ENCODE peak calls at places on chromosomes 16 and 17, in four cellular contexts. Y is left ventricle myocardium inferior, H is AG09319, I is BE2C. Z is an unnamed sample.
A peak's percentile ranks its signal among the peaks of the same experiment; 100 is the strongest.

GRCh38 chr16:26599786-26600107 is 467.0 kb upstream of the C16orf82 start:
- DNase-seq in H (no peak), I (no peak), Y (no peak), Z (no peak)

GRCh38 chr16:3113765-3114479 is 1.5 kb downstream of the ZNF205 start:
- DNase-seq in H (no peak), Y (no peak), I (peak; percentile 51), Z (no peak)

GRCh38 chr16:77657016-77657415 is 65.3 kb upstream of the NUDT7 start:
- DNase-seq in I (peak; percentile 75), H (no peak), Y (no peak), Z (no peak)

GRCh38 chr16:85574672-85575475 is 38.2 kb upstream of the GSE1 start:
- DNase-seq in I (no peak), H (no peak), Y (no peak), Z (no peak)

GRCh38 chr17:915416-916201 is 64.0 kb downstream of the NXN start:
- DNase-seq in Y (no peak), I (no peak), H (no peak), Z (no peak)

GRCh38 chr17:9044796-9045470 is 23.6 kb downstream of the NTN1 start:
- DNase-seq in H (no peak), Y (no peak), I (no peak), Z (no peak)

GRCh38 chr17:30267625-30268024 is 24.1 kb downstream of the BLMH start:
- DNase-seq in I (no peak), Y (no peak), H (no peak), Z (no peak)

GRCh38 chr17:13544292-13544691 is 57.4 kb downstream of the HS3ST3A1 start:
- DNase-seq in Y (no peak), H (peak; percentile 71), I (peak; percentile 10), Z (no peak)

GRCh38 chr17:69828087-69828486 is 246.9 kb upstream of the KCNJ16 start:
- DNase-seq in H (no peak), I (no peak), Y (peak; percentile 44), Z (no peak)

GRCh38 chr16:50167603-50168002 is 14.5 kb downstream of the TENT4B start:
- DNase-seq in H (no peak), I (no peak), Y (no peak), Z (no peak)

GRCh38 chr17:10652984-10653680 is 4.0 kb downstream of the MYH3 start:
- DNase-seq in Y (no peak), H (no peak), I (no peak), Z (peak; percentile 22)

GRCh38 chr16:24776486-24777220 is 47.2 kb downstream of the TNRC6A start:
- DNase-seq in I (peak; percentile 22), Y (peak; percentile 37), H (peak; percentile 8), Z (no peak)

GRCh38 chr16:88379694-88380040 is 3.1 kb upstream of the ZNF469 start:
- DNase-seq in Y (peak; percentile 4), I (peak; percentile 8), H (no peak), Z (no peak)

GRCh38 chr16:87556941-87557459 is 45.3 kb upstream of the JPH3 start:
- DNase-seq in Y (peak; percentile 68), I (peak; percentile 66), H (no peak), Z (no peak)

DNA sequence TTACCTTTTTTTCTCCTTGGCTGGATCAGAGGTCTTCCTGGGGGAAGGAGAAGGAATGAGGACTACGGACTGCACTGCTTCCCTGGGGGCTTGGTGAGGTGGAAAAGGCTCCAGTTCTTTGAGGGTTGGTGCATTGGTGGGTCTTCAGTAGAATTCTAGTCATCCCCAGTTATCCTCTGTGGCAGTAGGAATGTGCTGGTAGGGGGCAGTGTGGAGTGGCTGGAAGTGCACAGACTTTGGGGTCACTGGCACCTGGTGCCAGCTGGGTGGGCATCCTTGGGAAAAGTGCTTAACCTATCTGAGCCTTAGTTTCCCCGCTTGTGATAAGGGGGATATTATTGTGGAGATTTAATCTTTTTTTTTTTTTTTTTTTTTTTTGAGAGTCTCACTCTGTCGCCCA is 6.3 kb downstream of the TAC4 start:
- DNase-seq in H (no peak), Y (no peak), I (no peak), Z (no peak)
- TF ChIP-seq CTCF in H (no peak), Y (no peak), I (peak; percentile 30), Z (no peak)

GRCh38 chr17:16446338-16446983 is 31.1 kb downstream of the TRPV2 start:
- DNase-seq in I (no peak), Y (no peak), H (no peak), Z (no peak)
- TF ChIP-seq CTCF in I (no peak), Y (no peak), H (no peak), Z (no peak)

DNA sequence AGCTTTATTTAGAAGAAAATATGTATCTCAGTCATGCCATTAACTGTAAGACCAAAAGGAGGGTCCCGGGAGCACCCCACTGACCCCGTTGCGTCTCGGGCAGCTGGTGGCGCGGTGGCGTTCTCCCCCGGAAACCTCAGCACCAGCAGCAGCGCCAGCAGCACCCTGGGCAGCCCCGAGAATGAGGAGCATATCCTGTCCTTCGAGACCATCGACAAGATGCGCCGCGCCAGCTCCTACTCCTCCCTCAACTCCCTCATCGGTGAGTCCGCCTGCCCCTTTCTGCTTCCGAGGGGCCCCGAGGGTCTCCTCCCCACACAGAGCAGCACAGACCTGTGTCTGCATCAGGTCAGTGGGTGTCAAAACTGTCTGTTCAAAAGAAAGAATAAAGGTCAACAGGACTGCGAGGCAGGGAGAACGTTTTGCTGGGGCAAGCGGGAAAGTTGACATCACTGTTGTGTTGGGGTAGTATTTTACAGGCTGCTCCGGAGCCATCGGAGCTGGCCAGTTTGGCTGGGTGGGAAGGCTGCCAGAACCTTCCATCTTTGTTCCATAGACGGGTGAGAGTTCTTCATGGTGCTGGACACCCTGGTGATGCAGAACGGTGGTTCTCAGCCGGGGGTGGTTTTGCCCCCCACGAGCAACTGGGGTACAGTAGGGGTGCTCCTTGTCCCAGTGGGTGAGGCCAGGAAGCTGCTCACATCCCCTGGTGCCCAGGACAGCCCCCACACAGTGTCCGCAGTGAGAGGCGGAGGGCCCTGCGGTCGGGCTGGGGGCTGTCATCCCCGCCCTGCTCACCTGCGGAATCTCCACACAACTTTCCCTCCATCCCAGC is 97.8 kb upstream of the CHMP6 start:
- DNase-seq in Y (no peak), I (no peak), H (no peak), Z (no peak)
- TF ChIP-seq CTCF in Y (no peak), I (no peak), H (no peak), Z (no peak)

DNA sequence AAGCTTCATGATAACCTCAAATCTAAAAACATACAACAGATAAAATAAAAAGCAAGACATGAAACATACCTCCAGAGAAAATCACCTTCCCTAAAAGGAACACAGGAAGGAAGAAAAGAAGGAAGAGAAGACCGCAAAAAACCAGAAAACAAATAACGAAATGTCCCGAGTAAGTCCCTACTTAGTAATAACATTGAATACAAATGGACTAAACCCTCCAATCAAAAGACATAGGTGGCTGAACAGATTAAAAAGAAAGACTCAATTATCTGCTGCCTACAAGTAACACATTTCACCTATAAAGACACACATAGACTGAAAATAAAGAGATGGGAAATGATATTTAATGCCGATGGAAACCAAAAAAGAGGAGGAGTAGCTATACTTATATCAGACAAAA is 6.2 kb downstream of the FBXO39 start:
- DNase-seq in Y (no peak), H (no peak), I (no peak), Z (no peak)
- TF ChIP-seq CTCF in Y (no peak), H (no peak), I (no peak), Z (no peak)

GRCh38 chr17:82400206-82400605 is 17.9 kb upstream of the HEXD start:
- DNase-seq in H (no peak), I (no peak), Y (no peak), Z (no peak)

GRCh38 chr17:82399601-82400101 is 18.5 kb upstream of the HEXD start:
- DNase-seq in H (no peak), I (peak; percentile 63), Y (no peak), Z (no peak)

GRCh38 chr17:82399030-82399429 is 19.1 kb upstream of the HEXD start:
- DNase-seq in Y (peak; percentile 55), H (peak; percentile 91), I (peak; percentile 63), Z (no peak)

GRCh38 chr17:82396601-82397435 is 21.3 kb upstream of the HEXD start:
- DNase-seq in H (peak; percentile 94), I (no peak), Y (no peak), Z (no peak)

GRCh38 chr17:82397449-82398335 is 20.5 kb upstream of the HEXD start:
- DNase-seq in I (no peak), Y (no peak), H (no peak), Z (no peak)
- TF ChIP-seq CTCF in I (no peak), Y (no peak), H (no peak), Z (no peak)

DNA sequence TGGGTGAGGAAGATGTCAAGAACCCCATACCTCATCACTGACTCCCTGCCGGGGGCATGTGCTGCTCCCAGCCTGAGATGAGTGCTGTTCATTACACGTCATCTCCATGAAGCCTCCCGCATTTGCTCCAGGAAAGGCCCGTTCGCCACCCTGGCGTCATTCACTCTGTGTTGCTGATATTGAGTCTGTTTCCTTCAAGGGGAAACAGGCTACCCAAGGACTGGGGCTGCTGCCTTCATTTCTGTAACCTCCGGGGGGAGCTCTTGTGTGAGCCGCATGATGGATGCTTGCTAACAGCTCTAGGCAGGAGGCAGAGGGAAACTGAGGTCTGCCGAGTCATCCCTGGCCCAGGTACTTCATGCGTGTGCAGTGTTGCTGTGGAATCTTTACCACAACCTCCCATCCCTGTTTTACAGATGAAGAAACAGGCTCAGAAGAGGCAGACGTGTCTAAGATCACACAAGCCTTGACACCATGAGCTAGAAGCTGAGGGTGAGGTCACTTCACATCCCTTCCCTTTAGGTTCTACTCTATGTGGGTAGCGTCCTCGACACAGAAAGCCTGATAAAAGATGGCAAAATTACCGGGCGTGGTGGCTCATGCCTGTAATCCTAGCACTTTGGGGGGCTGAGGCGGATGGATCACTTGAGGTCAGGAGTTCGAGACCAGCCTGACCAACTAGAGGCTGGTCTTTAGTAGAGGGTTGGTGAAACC is 3.5 kb upstream of the ARMC5 start:
- DNase-seq in I (peak; percentile 53), Y (no peak), H (no peak), Z (peak; percentile 20)
- TF ChIP-seq CTCF in I (peak; percentile 57), Y (peak; percentile 32), H (peak; percentile 31), Z (peak; percentile 16)

DNA sequence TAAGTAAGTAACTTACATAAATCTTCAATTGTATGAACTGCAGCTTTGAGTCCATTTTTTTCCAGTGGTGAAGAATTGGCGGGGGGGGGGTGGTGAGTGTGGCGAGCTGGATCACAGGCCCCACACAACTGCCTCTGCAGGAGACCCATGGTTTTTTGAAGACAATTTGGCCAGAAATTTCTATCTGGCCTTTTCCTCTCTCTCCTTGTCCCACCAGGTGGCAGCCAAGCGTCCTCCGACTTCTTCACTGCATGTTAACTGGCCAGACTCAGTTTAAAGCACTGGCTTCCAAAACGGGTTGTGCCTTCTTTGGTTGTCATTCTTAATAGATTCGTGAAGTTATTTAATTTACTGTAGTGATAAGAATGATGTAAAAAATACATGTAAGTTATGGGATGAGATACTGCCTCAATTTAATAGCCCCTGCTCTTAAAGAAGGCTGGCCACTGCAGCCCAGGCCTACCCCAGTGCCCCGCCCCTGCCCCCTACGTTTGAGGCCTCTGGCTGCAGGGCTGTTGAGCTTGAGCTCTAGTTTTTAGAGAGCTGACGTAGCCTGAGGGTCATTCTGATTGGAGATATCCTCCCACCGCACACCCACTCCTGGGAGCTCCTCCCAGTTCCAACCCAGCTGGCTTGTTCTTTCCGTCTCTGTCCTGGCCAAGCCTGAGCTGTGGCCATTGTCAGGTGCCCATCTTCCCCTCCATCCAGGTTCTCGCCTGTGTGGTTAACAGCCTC is 36.4 kb downstream of the AKAP1 start:
- DNase-seq in Y (no peak), I (peak; percentile 81), H (no peak), Z (no peak)
- TF ChIP-seq CTCF in Y (peak; percentile 56), I (peak; percentile 90), H (peak; percentile 53), Z (no peak)